ENCODE peak calls at places on chromosome 6, in seven cellular contexts. U, B, Y, R, V, T and Z are unnamed samples.

GRCh38 chr6:88422831-88423230 is 256.7 kb upstream of the CNR1 start:
- DNase-seq in V (no peak), B (no peak), Y (no peak), U (no peak), T (peak; percentile 2), R (no peak), Z (no peak)

GRCh38 chr6:138869343-138869742 is 73.5 kb downstream of the ECT2L start:
- DNase-seq in T (no peak), U (peak; percentile 67), V (peak; percentile 56), B (no peak), Y (peak; percentile 55), R (peak; percentile 22), Z (no peak)

GRCh38 chr6:100999034-100999597 is 118.0 kb upstream of the ASCC3 start:
- DNase-seq in Y (no peak), B (no peak), V (no peak), U (no peak), T (no peak), R (no peak), Z (no peak)

GRCh38 chr6:138772596-138773176 is 883 bp upstream of the CCDC28A start:
- DNase-seq in U (no peak), R (no peak), V (no peak), T (no peak), Y (no peak), B (no peak), Z (no peak)

GRCh38 chr6:77463308-77463880 is at the start of gene HTR1B:
- DNase-seq in V (peak; percentile 37), B (no peak), Y (no peak), R (no peak), T (peak; percentile 51), U (no peak), Z (no peak)

GRCh38 chr6:37696220-37696840 is 1.4 kb downstream of the MDGA1 start:
- DNase-seq in R (peak; percentile 40), B (peak; percentile 18), V (peak; percentile 59), Y (peak; percentile 31), U (no peak), T (peak; percentile 43), Z (peak; percentile 56)

GRCh38 chr6:10390495-10391298 is 24.2 kb downstream of the TFAP2A start:
- DNase-seq in B (no peak), V (no peak), U (no peak), R (no peak), Y (no peak), T (no peak), Z (no peak)

GRCh38 chr6:134495203-134495892 is 177.4 kb upstream of the SGK1 start:
- DNase-seq in T (no peak), R (no peak), V (no peak), U (no peak), B (no peak), Y (no peak), Z (no peak)

GRCh38 chr6:32057966-32058365 is 19.8 kb downstream of the CYP21A2 start:
- DNase-seq in R (no peak), U (no peak), T (no peak), V (no peak), B (no peak), Y (no peak), Z (no peak)

GRCh38 chr6:90654806-90655205 is 67.9 kb upstream of the MAP3K7 start:
- DNase-seq in R (no peak), V (no peak), B (no peak), T (no peak), Y (no peak), U (no peak), Z (no peak)

GRCh38 chr6:137968901-137969300 is 101.8 kb downstream of the TNFAIP3 start:
- DNase-seq in V (peak; percentile 47), B (no peak), Y (no peak), T (no peak), R (peak; percentile 30), U (no peak), Z (no peak)

GRCh38 chr6:112651239-112651638 is 304.1 kb downstream of the RFPL4B start:
- DNase-seq in U (no peak), T (no peak), R (no peak), B (no peak), V (no peak), Y (no peak), Z (no peak)

GRCh38 chr6:148406579-148407371 is 64.1 kb downstream of the SASH1 start:
- DNase-seq in Y (no peak), T (no peak), U (no peak), R (no peak), V (no peak), B (no peak), Z (no peak)

GRCh38 chr6:9197726-9198125 is 762.4 kb upstream of the SLC35B3 start:
- DNase-seq in U (no peak), R (no peak), V (no peak), T (no peak), B (no peak), Y (no peak), Z (no peak)

GRCh38 chr6:81937296-81937937 is 184.9 kb upstream of the TENT5A start:
- DNase-seq in V (no peak), T (peak; percentile 72), B (no peak), Y (no peak), R (no peak), U (no peak), Z (no peak)

GRCh38 chr6:111625511-111626331 is 20.0 kb upstream of the TRAF3IP2 start:
- DNase-seq in T (no peak), Y (peak; percentile 42), R (peak; percentile 42), B (no peak), U (no peak), V (peak; percentile 60), Z (peak; percentile 77)
- H3K4me3 ChIP-seq in T (no peak overlapping the region), Y (no peak overlapping the region), R (no peak overlapping the region), B (no peak overlapping the region), U (peak overlapping the region; percentile 51), V (no peak overlapping the region), Z (peak overlapping the region; percentile 39)

GRCh38 chr6:149777624-149778023 is 28.1 kb downstream of the PCMT1 start:
- DNase-seq in V (no peak), R (no peak), B (no peak), Y (no peak), U (no peak), T (no peak), Z (no peak)
- H3K4me3 ChIP-seq in V (no peak overlapping the region), R (no peak overlapping the region), B (no peak overlapping the region), Y (no peak overlapping the region), U (no peak overlapping the region), T (no peak overlapping the region), Z (no peak overlapping the region)

GRCh38 chr6:98828210-98828798 is 6.1 kb upstream of the POU3F2 start:
- DNase-seq in V (no peak), R (no peak), T (no peak), U (no peak), B (no peak), Y (no peak), Z (no peak)
- H3K4me3 ChIP-seq in V (no peak overlapping the region), R (no peak overlapping the region), T (no peak overlapping the region), U (no peak overlapping the region), B (no peak overlapping the region), Y (no peak overlapping the region), Z (no peak overlapping the region)

GRCh38 chr6:53528107-53528506 is 16.8 kb downstream of the GCLC start:
- DNase-seq in R (no peak), U (no peak), Y (no peak), V (no peak), T (no peak), B (no peak), Z (no peak)

GRCh38 chr6:53524455-53524815 is 20.5 kb downstream of the GCLC start:
- DNase-seq in V (peak; percentile 44), U (no peak), R (peak; percentile 52), B (no peak), T (peak; percentile 58), Y (no peak), Z (no peak)

GRCh38 chr6:53527249-53527765 is 17.6 kb downstream of the GCLC start:
- DNase-seq in Y (no peak), U (no peak), T (no peak), R (no peak), V (no peak), B (no peak), Z (no peak)

GRCh38 chr6:53523511-53524454 is 21.1 kb downstream of the GCLC start:
- DNase-seq in T (no peak), R (no peak), U (no peak), V (no peak), B (no peak), Y (no peak), Z (no peak)

DNA sequence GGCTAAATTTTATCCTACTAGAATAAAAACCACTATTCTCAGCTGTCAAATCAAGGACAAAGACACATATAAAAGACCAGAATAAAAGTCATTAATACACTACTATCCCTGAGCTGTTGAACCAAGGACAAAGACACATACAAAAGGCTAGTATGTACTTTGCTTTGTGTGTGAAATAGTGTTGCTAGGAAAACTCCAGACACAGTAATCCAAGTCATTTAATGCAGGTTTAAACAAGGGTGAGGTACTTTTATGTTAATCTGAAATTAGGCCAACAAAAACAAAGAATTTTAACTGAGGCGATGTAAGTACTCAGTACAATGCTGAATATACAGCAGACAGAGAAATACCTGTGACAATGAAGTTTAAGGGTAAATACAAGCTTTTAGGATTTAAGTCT is 18.9 kb downstream of the GCLC start:
- DNase-seq in U (no peak), V (no peak), Y (no peak), T (no peak), R (no peak), B (no peak), Z (no peak)
- H3K4me3 ChIP-seq in U (no peak overlapping the region), V (no peak overlapping the region), Y (no peak overlapping the region), T (no peak overlapping the region), R (no peak overlapping the region), B (no peak overlapping the region), Z (no peak overlapping the region)

GRCh38 chr6:23637296-23637695 is 488.7 kb upstream of the NRSN1 start:
- DNase-seq in B (no peak), R (no peak), V (no peak), Y (no peak), T (no peak), U (no peak), Z (no peak)

GRCh38 chr6:23647045-23647444 is 479.0 kb upstream of the NRSN1 start:
- DNase-seq in U (no peak), R (no peak), Y (no peak), T (no peak), B (no peak), V (no peak), Z (no peak)

DNA sequence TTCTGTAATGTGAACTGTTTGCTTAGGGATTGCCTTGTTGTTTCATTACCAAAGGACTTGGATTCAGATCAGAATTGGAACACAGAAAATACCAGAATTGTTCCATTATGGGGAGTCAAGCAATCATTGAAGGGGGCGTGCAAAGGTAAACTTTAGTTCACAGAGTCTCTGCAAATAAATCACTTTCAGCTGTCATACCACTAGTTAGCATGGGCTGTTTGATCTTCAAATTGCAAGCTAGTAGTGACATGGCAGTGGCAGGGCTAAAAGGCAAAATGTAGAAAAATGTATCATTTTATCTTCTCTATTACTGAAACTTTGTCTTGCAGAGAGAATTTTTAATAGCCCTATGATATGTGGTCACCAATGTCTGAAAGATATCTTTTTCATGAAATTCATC is 483.2 kb upstream of the NRSN1 start:
- DNase-seq in Y (no peak), T (no peak), V (no peak), U (no peak), R (no peak), B (no peak), Z (no peak)
- H3K4me3 ChIP-seq in Y (no peak overlapping the region), T (no peak overlapping the region), V (no peak overlapping the region), U (no peak overlapping the region), R (no peak overlapping the region), B (no peak overlapping the region), Z (no peak overlapping the region)